ENCODE peak calls at places on chromosomes 3 and 15, in seven cellular contexts. S is bronchial epithelial cell, L is mammary epithelial cell, M is DND-41, Y is HepG2, A is ovary, V is neuronal stem cell. X is an unnamed sample. For H3K27me3 and H3K36me3, the result is how much of the 10 kb centered on the place peaks cover.

GRCh38 chr3:159221335-159221734 is 419.5 kb downstream of the MFSD1 start:
- DNase-seq in S (no peak), L (no peak), M (no peak), Y (no peak), A (no peak), V (no peak), X (no peak)

GRCh38 chr3:190225186-190225692 is 97.0 kb downstream of the CLDN1 start:
- DNase-seq in S (peak), L (peak), M (no peak), Y (peak), A (no peak), V (peak), X (no peak)

GRCh38 chr3:187746479-187747335 is 1.4 kb upstream of the BCL6 start:
- DNase-seq in S (no peak), L (peak), M (peak), Y (no peak), A (no peak), V (no peak), X (no peak)

GRCh38 chr15:78684645-78685044 is 43.6 kb upstream of the CHRNB4 start:
- DNase-seq in S (no peak), L (no peak), M (no peak), Y (no peak), A (no peak), V (no peak), X (peak)

GRCh38 chr15:101641894-101642293 is 10.3 kb downstream of the TM2D3 start:
- DNase-seq in S (peak), L (peak), M (peak), Y (no peak), A (no peak), V (no peak), X (no peak)

GRCh38 chr3:134201201-134202130 is 49.2 kb downstream of the RYK start:
- DNase-seq in S (peak), L (peak), M (no peak), Y (no peak), A (no peak), V (no peak), X (no peak)

GRCh38 chr3:75294124-75294523 is 370.0 kb upstream of the FRG2C start:
- DNase-seq in S (peak), L (peak), M (peak), Y (peak), A (peak), V (peak), X (peak)

GRCh38 chr15:67080118-67080899 is 14.9 kb downstream of the SMAD3 start:
- DNase-seq in S (no peak), L (peak), M (no peak), Y (no peak), A (peak), V (no peak), X (peak)

GRCh38 chr3:183699238-183699947 is 1.8 kb downstream of the YEATS2 start:
- DNase-seq in S (no peak), L (no peak), M (no peak), Y (no peak), A (no peak), V (no peak), X (no peak)

GRCh38 chr15:71610991-71611720 is 199.2 kb upstream of the NR2E3 start:
- DNase-seq in S (peak), L (no peak), M (no peak), Y (no peak), A (no peak), V (no peak), X (no peak)

GRCh38 chr3:142961539-142961938 is 1.9 kb downstream of the PAQR9 start:
- DNase-seq in S (no peak), L (no peak), M (no peak), Y (peak), A (no peak), V (no peak), X (no peak)

GRCh38 chr3:142960322-142960850 is 3.1 kb downstream of the PAQR9 start:
- DNase-seq in S (no peak), L (no peak), M (no peak), Y (no peak), A (no peak), V (no peak), X (no peak)

GRCh38 chr3:142963266-142964149 is at the start of gene PAQR9:
- DNase-seq in S (no peak), L (no peak), M (no peak), Y (peak), A (no peak), V (peak), X (peak)

GRCh38 chr3:142962520-142963265 is 781 bp downstream of the PAQR9 start:
- DNase-seq in S (no peak), L (no peak), M (no peak), Y (no peak), A (no peak), V (no peak), X (no peak)

GRCh38 chr3:142962175-142962519 is 1.3 kb downstream of the PAQR9 start:
- DNase-seq in S (no peak), L (no peak), M (no peak), Y (no peak), A (no peak), V (no peak), X (no peak)
- H3K27me3 ChIP-seq in S (under half), L (under half), M (under half), Y (under half), A (under half), V (under half), X (under half)

GRCh38 chr3:15707779-15708178 is 90.0 kb downstream of the ANKRD28 start:
- DNase-seq in S (no peak), L (no peak), M (no peak), Y (no peak), A (no peak), V (no peak), X (no peak)
- H3K36me3 ChIP-seq in S (under half), L (under half), M (half or more), Y (under half), A (under half), V (under half), X (under half)

GRCh38 chr3:194998948-194999347 is 272.0 kb downstream of the XXYLT1 start:
- DNase-seq in S (no peak), L (no peak), M (no peak), Y (no peak), A (no peak), V (no peak), X (no peak)

GRCh38 chr3:195003006-195003892 is 267.7 kb downstream of the XXYLT1 start:
- DNase-seq in S (peak), L (no peak), M (no peak), Y (no peak), A (no peak), V (no peak), X (no peak)

GRCh38 chr3:195001961-195002861 is 268.7 kb downstream of the XXYLT1 start:
- DNase-seq in S (peak), L (peak), M (peak), Y (peak), A (no peak), V (peak), X (peak)

GRCh38 chr3:194999491-194999890 is 271.5 kb downstream of the XXYLT1 start:
- DNase-seq in S (no peak), L (no peak), M (no peak), Y (no peak), A (no peak), V (no peak), X (no peak)

DNA sequence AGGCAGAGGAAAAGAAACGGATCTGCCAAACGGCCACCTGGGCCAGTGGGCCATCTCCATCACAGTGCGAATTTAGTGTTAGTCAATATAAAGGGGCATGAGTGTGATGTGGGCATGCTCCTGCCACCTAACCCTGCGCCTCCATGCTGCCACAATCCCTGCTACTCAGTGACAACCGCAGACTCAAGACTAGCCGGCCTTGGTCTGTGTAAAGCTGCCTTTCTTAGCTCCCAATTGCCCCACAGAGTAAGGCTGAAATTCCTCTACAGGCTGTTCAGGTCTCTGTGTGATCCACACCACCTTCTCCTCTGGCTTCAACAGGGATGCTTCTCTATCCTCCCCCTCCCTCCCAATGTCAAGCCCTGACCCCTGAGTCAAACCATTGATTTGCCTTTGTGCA is 269.7 kb downstream of the XXYLT1 start:
- DNase-seq in S (no peak), L (no peak), M (no peak), Y (no peak), A (no peak), V (no peak), X (no peak)
- H3K4me3 ChIP-seq in S (no peak), L (no peak), M (no peak), Y (no peak), A (no peak), V (no peak), X (no peak)

DNA sequence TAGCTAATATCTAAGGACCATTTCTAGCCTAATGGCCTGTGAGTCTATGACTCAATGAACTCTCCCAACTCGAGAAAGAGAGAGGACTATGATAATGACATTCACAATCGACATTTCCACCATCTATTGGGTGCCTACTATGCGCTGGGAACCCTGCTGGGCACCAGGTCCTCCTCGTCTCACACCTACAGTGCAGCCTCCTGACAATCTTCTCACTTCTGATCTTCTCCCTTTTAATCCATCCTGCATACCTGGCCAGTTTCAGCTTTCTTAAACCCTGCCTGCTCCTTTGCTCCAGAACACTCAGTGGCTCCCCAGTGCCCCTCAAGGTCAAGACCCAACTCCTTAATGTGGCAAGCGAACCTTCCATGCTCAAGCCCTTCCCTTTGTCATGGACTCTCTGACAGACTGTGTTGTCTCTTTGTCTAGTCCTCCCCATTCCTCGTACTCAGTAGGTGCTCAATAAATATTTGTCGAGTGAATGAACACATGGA is 3.5 kb upstream of the SLC6A1 start:
- DNase-seq in S (no peak), L (no peak), M (no peak), Y (no peak), A (no peak), V (no peak), X (no peak)
- H3K27me3 ChIP-seq in S (under half), L (under half), M (under half), Y (under half), A (under half), V (under half), X (under half)

DNA sequence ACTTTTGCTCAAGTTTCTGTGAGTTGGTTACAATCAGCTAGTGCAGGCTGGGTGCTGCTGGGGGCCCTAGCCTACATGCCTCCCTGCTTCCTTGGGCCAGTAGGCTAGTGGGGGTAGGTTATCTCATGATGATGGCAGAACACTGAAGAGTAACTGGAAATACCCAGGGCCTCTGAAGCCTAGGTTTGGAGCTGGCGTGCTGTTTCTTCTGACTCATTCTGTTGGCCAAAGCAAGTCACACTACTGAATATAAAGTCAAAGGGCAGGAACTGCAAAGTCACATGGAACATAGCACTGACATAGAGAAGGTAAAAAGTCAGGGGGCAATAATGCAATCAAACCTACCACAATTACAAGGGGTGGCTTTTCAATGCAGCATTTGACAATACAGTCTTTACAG is 34.5 kb downstream of the RASGRP1 start:
- DNase-seq in S (no peak), L (no peak), M (no peak), Y (no peak), A (no peak), V (no peak), X (peak)
- H3K36me3 ChIP-seq in S (under half), L (under half), M (under half), Y (under half), A (under half), V (under half), X (under half)

GRCh38 chr3:52697622-52697946 is 8.0 kb downstream of the GLT8D1 start:
- DNase-seq in S (no peak), L (no peak), M (no peak), Y (no peak), A (no peak), V (no peak), X (no peak)
- H3K4me3 ChIP-seq in S (no peak), L (no peak), M (no peak), Y (no peak), A (no peak), V (no peak), X (no peak)

GRCh38 chr3:158094917-158095301 is 11.3 kb downstream of the SHOX2 start:
- DNase-seq in S (no peak), L (no peak), M (no peak), Y (no peak), A (no peak), V (no peak), X (no peak)
- H3K27me3 ChIP-seq in S (under half), L (under half), M (under half), Y (under half), A (under half), V (half or more), X (under half)

DNA sequence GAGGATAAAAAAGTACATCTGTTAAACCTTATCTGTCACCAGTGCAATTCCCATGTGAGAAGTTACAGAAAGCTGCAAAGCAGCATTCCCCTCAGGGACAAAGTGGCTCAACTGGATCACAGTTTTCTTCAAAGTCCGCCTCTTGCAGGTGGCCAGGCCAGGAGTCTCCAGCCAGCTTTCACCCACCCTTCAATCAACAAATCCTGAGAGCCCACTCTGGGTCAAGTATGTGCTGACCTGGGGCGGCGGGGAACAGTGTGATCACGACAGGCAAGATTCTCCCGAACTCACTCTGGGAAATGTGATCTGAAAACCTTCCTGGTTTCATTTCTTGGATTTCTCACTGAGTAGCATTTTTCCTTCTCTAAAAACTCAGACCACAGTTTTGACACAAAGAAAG is 39.2 kb downstream of the RFT1 start:
- DNase-seq in S (no peak), L (no peak), M (no peak), Y (no peak), A (no peak), V (no peak), X (no peak)
- H3K36me3 ChIP-seq in S (under half), L (under half), M (half or more), Y (under half), A (under half), V (under half), X (under half)

DNA sequence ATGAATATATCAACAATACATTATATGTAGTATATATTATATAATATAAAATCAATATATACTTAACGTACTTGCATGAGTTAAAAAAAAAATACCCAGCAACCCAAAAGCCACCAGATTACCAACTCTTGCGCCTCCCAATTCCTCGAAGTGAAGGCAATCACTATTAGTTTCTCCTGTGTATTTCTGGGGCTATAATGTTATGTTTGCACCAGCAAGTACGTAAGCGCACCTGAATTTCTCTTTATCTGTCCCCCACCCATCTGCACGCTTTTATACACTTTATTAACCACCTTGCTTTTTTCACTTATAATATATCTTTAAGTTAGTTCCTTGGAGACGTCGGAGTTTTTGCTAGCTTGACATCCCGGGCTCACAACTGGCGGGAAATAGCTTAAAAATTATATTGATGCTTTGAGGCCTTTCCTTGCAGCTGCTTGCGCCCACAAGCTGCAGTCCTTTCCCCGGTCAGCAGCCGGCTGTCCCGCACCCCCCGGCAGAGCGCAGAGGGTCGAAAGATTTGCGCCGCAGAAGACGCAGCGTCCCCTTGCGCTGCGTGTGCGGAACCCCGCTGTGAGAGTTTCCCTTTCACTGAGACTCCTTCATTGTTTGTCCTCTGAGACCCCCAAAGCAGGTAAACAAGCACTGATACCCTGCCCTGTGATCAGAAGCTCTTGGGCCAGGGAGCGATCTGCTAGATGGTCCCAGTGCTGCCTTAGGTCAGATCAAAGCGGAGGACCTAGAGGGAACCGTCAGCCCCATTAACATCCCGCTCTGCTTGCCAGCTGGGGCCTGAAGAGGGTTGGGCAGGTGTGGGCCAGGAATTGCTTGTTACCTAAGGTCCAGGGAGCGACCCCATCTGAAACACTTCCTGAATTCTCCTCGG is 8.9 kb upstream of the EOMES start:
- DNase-seq in S (no peak), L (no peak), M (no peak), Y (no peak), A (no peak), V (no peak), X (no peak)
- H3K4me3 ChIP-seq in S (no peak), L (no peak), M (no peak), Y (no peak), A (no peak), V (no peak), X (no peak)